ENCODE peak calls at places on chromosome 20, in eight cellular contexts. One of them, this sample, is unnamed.
A peak's percentile ranks its signal among the peaks of the same experiment; 100 is the strongest.

GRCh38 chr20:13283869-13284268 is 62.8 kb downstream of the ISM1 start:
- DNase-seq in astrocyte of the cerebellum: no peak
- DNase-seq in HCT116: no peak
- DNase-seq in hepatocyte: no peak
- DNase-seq in breast epithelium: no peak
- DNase-seq in kidney epithelial cell: no peak
- DNase-seq in neural progenitor cell: no peak
- DNase-seq in brain microvascular endothelial cell: no peak
- DNase-seq in this sample: no peak

GRCh38 chr20:18004389-18005031 is 35.7 kb downstream of the MGME1 start:
- DNase-seq in astrocyte of the cerebellum: no peak
- DNase-seq in HCT116: no peak
- DNase-seq in hepatocyte: no peak
- DNase-seq in breast epithelium: no peak
- DNase-seq in kidney epithelial cell: no peak
- DNase-seq in neural progenitor cell: no peak
- DNase-seq in brain microvascular endothelial cell: no peak
- DNase-seq in this sample: peak; percentile 14

GRCh38 chr20:10648651-10649050 is 25.1 kb downstream of the JAG1 start:
- DNase-seq in astrocyte of the cerebellum: peak; percentile 82
- DNase-seq in HCT116: no peak
- DNase-seq in hepatocyte: no peak
- DNase-seq in breast epithelium: no peak
- DNase-seq in kidney epithelial cell: peak; percentile 86
- DNase-seq in neural progenitor cell: no peak
- DNase-seq in brain microvascular endothelial cell: peak; percentile 92
- DNase-seq in this sample: peak; percentile 49

GRCh38 chr20:45355209-45355608 is 7.0 kb upstream of the SDC4 start:
- DNase-seq in astrocyte of the cerebellum: no peak
- DNase-seq in HCT116: no peak
- DNase-seq in hepatocyte: peak; percentile 66
- DNase-seq in breast epithelium: no peak
- DNase-seq in kidney epithelial cell: no peak
- DNase-seq in neural progenitor cell: no peak
- DNase-seq in brain microvascular endothelial cell: peak; percentile 64
- DNase-seq in this sample: peak; percentile 75

GRCh38 chr20:13142143-13142542 is 78.9 kb upstream of the ISM1 start:
- DNase-seq in astrocyte of the cerebellum: no peak
- DNase-seq in HCT116: no peak
- DNase-seq in hepatocyte: no peak
- DNase-seq in breast epithelium: no peak
- DNase-seq in kidney epithelial cell: no peak
- DNase-seq in neural progenitor cell: peak; percentile 45
- DNase-seq in brain microvascular endothelial cell: no peak
- DNase-seq in this sample: peak; percentile 65

GRCh38 chr20:37492096-37492625 is 28.9 kb upstream of the NNAT start:
- DNase-seq in astrocyte of the cerebellum: no peak
- DNase-seq in HCT116: no peak
- DNase-seq in hepatocyte: no peak
- DNase-seq in breast epithelium: no peak
- DNase-seq in kidney epithelial cell: no peak
- DNase-seq in neural progenitor cell: no peak
- DNase-seq in brain microvascular endothelial cell: no peak
- DNase-seq in this sample: no peak

GRCh38 chr20:18986895-18987580 is 173.5 kb downstream of the SCP2D1 start:
- DNase-seq in astrocyte of the cerebellum: no peak
- DNase-seq in HCT116: no peak
- DNase-seq in hepatocyte: no peak
- DNase-seq in breast epithelium: no peak
- DNase-seq in kidney epithelial cell: no peak
- DNase-seq in neural progenitor cell: no peak
- DNase-seq in brain microvascular endothelial cell: no peak
- DNase-seq in this sample: no peak

GRCh38 chr20:50583422-50584150 is 73.4 kb downstream of the PTPN1 start:
- DNase-seq in astrocyte of the cerebellum: no peak
- DNase-seq in HCT116: no peak
- DNase-seq in hepatocyte: no peak
- DNase-seq in breast epithelium: no peak
- DNase-seq in kidney epithelial cell: no peak
- DNase-seq in neural progenitor cell: no peak
- DNase-seq in brain microvascular endothelial cell: no peak
- DNase-seq in this sample: no peak

GRCh38 chr20:8774412-8774811 is 294.5 kb upstream of the PLCB4 start:
- DNase-seq in astrocyte of the cerebellum: no peak
- DNase-seq in HCT116: no peak
- DNase-seq in hepatocyte: no peak
- DNase-seq in breast epithelium: no peak
- DNase-seq in kidney epithelial cell: no peak
- DNase-seq in neural progenitor cell: no peak
- DNase-seq in brain microvascular endothelial cell: no peak
- DNase-seq in this sample: no peak

GRCh38 chr20:40835321-40835720 is 146.3 kb upstream of the MAFB start:
- DNase-seq in astrocyte of the cerebellum: no peak
- DNase-seq in HCT116: no peak
- DNase-seq in hepatocyte: no peak
- DNase-seq in breast epithelium: no peak
- DNase-seq in kidney epithelial cell: no peak
- DNase-seq in neural progenitor cell: no peak
- DNase-seq in brain microvascular endothelial cell: no peak
- DNase-seq in this sample: no peak

GRCh38 chr20:14093652-14094051 is 98.3 kb downstream of the MACROD2 start:
- DNase-seq in astrocyte of the cerebellum: no peak
- DNase-seq in HCT116: no peak
- DNase-seq in hepatocyte: peak; percentile 55
- DNase-seq in breast epithelium: no peak
- DNase-seq in kidney epithelial cell: no peak
- DNase-seq in neural progenitor cell: no peak
- DNase-seq in brain microvascular endothelial cell: no peak
- DNase-seq in this sample: no peak

GRCh38 chr20:25389858-25390537 is 637 bp downstream of the ABHD12 start:
- DNase-seq in astrocyte of the cerebellum: no peak
- DNase-seq in HCT116: no peak
- DNase-seq in hepatocyte: peak; percentile 63
- DNase-seq in breast epithelium: no peak
- DNase-seq in kidney epithelial cell: no peak
- DNase-seq in neural progenitor cell: peak; percentile 76
- DNase-seq in brain microvascular endothelial cell: no peak
- DNase-seq in this sample: peak; percentile 43

GRCh38 chr20:58682656-58683055 is 9.9 kb upstream of the NPEPL1 start:
- DNase-seq in astrocyte of the cerebellum: no peak
- DNase-seq in HCT116: no peak
- DNase-seq in hepatocyte: no peak
- DNase-seq in breast epithelium: no peak
- DNase-seq in kidney epithelial cell: peak; percentile 18
- DNase-seq in neural progenitor cell: no peak
- DNase-seq in brain microvascular endothelial cell: no peak
- DNase-seq in this sample: no peak

GRCh38 chr20:63025534-63026331 is 19.0 kb upstream of the BHLHE23 start:
- DNase-seq in astrocyte of the cerebellum: no peak
- DNase-seq in HCT116: no peak
- DNase-seq in hepatocyte: no peak
- DNase-seq in breast epithelium: no peak
- DNase-seq in kidney epithelial cell: no peak
- DNase-seq in neural progenitor cell: no peak
- DNase-seq in brain microvascular endothelial cell: peak; percentile 16
- DNase-seq in this sample: peak; percentile 58

GRCh38 chr20:6122111-6122872 is 538 bp downstream of the FERMT1 start:
- DNase-seq in astrocyte of the cerebellum: no peak
- DNase-seq in HCT116: no peak
- DNase-seq in hepatocyte: peak; percentile 51
- DNase-seq in breast epithelium: no peak
- DNase-seq in kidney epithelial cell: no peak
- DNase-seq in neural progenitor cell: peak; percentile 15
- DNase-seq in brain microvascular endothelial cell: peak; percentile 11
- DNase-seq in this sample: peak; percentile 46

GRCh38 chr20:36399969-36400545 is 93.9 kb downstream of the DLGAP4 start:
- DNase-seq in astrocyte of the cerebellum: no peak
- DNase-seq in HCT116: no peak
- DNase-seq in hepatocyte: no peak
- DNase-seq in breast epithelium: no peak
- DNase-seq in kidney epithelial cell: no peak
- DNase-seq in neural progenitor cell: no peak
- DNase-seq in brain microvascular endothelial cell: no peak
- DNase-seq in this sample: no peak

GRCh38 chr20:8116067-8116811 is 15.8 kb upstream of the PLCB1 start:
- DNase-seq in astrocyte of the cerebellum: no peak
- DNase-seq in HCT116: no peak
- DNase-seq in hepatocyte: no peak
- DNase-seq in breast epithelium: no peak
- DNase-seq in kidney epithelial cell: no peak
- DNase-seq in neural progenitor cell: no peak
- DNase-seq in brain microvascular endothelial cell: no peak
- DNase-seq in this sample: peak; percentile 87

DNA sequence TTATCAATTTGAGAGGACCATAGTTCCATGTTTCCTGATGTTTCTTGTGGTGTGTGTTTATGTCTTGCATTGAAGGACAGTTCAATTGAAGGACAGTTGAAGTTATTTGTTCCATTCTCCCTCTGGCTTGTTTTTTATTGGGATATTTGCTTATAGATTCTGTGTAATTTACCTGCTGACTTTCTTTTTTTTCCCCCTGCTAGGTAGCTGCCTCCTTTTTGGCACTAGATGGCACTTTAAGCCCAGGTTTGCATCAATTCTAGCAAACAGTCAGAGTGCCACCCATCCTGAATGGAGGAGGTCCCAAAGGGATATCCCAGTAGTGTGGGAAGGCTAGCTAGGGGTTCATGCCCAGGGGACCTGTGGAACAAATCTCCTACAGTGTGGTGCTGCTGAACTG is 78.1 kb downstream of the CFAP61 start:
- DNase-seq in astrocyte of the cerebellum: no peak
- DNase-seq in HCT116: peak; percentile 33
- DNase-seq in hepatocyte: no peak
- DNase-seq in breast epithelium: no peak
- DNase-seq in kidney epithelial cell: no peak
- DNase-seq in neural progenitor cell: peak; percentile 58
- DNase-seq in brain microvascular endothelial cell: peak; percentile 3
- DNase-seq in this sample: no peak
- TF ChIP-seq CTCF in astrocyte of the cerebellum: no peak
- TF ChIP-seq CTCF in HCT116: peak; percentile 35
- TF ChIP-seq CTCF in hepatocyte: peak; percentile 24
- TF ChIP-seq CTCF in breast epithelium: no peak
- TF ChIP-seq CTCF in kidney epithelial cell: peak; percentile 12
- TF ChIP-seq CTCF in neural progenitor cell: peak; percentile 69
- TF ChIP-seq CTCF in brain microvascular endothelial cell: peak; percentile 23
- TF ChIP-seq CTCF in this sample: peak; percentile 32

GRCh38 chr20:3811421-3812258 is 8.7 kb upstream of the AP5S1 start:
- DNase-seq in astrocyte of the cerebellum: peak; percentile 96
- DNase-seq in HCT116: peak; percentile 93
- DNase-seq in hepatocyte: peak; percentile 95
- DNase-seq in breast epithelium: peak; percentile 99
- DNase-seq in kidney epithelial cell: peak; percentile 74
- DNase-seq in neural progenitor cell: no peak
- DNase-seq in brain microvascular endothelial cell: peak; percentile 95
- DNase-seq in this sample: peak; percentile 100
- H3K4me3 ChIP-seq in astrocyte of the cerebellum: peak overlapping the region; percentile 19
- H3K4me3 ChIP-seq in HCT116: peak overlapping the region; percentile 27
- H3K4me3 ChIP-seq in hepatocyte: no peak overlapping the region
- H3K4me3 ChIP-seq in breast epithelium: peak overlapping the region; percentile 45
- H3K4me3 ChIP-seq in kidney epithelial cell: no peak overlapping the region
- H3K4me3 ChIP-seq in neural progenitor cell: no peak overlapping the region
- H3K4me3 ChIP-seq in brain microvascular endothelial cell: peak overlapping the region; percentile 40
- H3K4me3 ChIP-seq in this sample: peak overlapping the region; percentile 48

GRCh38 chr20:53972179-53972578 is 98.2 kb downstream of the BCAS1 start:
- DNase-seq in astrocyte of the cerebellum: no peak
- DNase-seq in HCT116: no peak
- DNase-seq in hepatocyte: no peak
- DNase-seq in breast epithelium: no peak
- DNase-seq in kidney epithelial cell: no peak
- DNase-seq in neural progenitor cell: no peak
- DNase-seq in brain microvascular endothelial cell: no peak
- DNase-seq in this sample: no peak

GRCh38 chr20:53967527-53967926 is 102.9 kb downstream of the BCAS1 start:
- DNase-seq in astrocyte of the cerebellum: no peak
- DNase-seq in HCT116: no peak
- DNase-seq in hepatocyte: no peak
- DNase-seq in breast epithelium: no peak
- DNase-seq in kidney epithelial cell: no peak
- DNase-seq in neural progenitor cell: no peak
- DNase-seq in brain microvascular endothelial cell: no peak
- DNase-seq in this sample: no peak

GRCh38 chr20:53974785-53975555 is 95.4 kb downstream of the BCAS1 start:
- DNase-seq in astrocyte of the cerebellum: no peak
- DNase-seq in HCT116: no peak
- DNase-seq in hepatocyte: no peak
- DNase-seq in breast epithelium: no peak
- DNase-seq in kidney epithelial cell: no peak
- DNase-seq in neural progenitor cell: no peak
- DNase-seq in brain microvascular endothelial cell: no peak
- DNase-seq in this sample: no peak

GRCh38 chr20:53966774-53967398 is 103.5 kb downstream of the BCAS1 start:
- DNase-seq in astrocyte of the cerebellum: no peak
- DNase-seq in HCT116: no peak
- DNase-seq in hepatocyte: no peak
- DNase-seq in breast epithelium: no peak
- DNase-seq in kidney epithelial cell: no peak
- DNase-seq in neural progenitor cell: no peak
- DNase-seq in brain microvascular endothelial cell: no peak
- DNase-seq in this sample: no peak

GRCh38 chr20:53971096-53971683 is 99.2 kb downstream of the BCAS1 start:
- DNase-seq in astrocyte of the cerebellum: no peak
- DNase-seq in HCT116: no peak
- DNase-seq in hepatocyte: no peak
- DNase-seq in breast epithelium: no peak
- DNase-seq in kidney epithelial cell: no peak
- DNase-seq in neural progenitor cell: no peak
- DNase-seq in brain microvascular endothelial cell: no peak
- DNase-seq in this sample: no peak
- TF ChIP-seq CTCF in astrocyte of the cerebellum: no peak
- TF ChIP-seq CTCF in HCT116: no peak
- TF ChIP-seq CTCF in hepatocyte: no peak
- TF ChIP-seq CTCF in breast epithelium: no peak
- TF ChIP-seq CTCF in kidney epithelial cell: no peak
- TF ChIP-seq CTCF in neural progenitor cell: no peak
- TF ChIP-seq CTCF in brain microvascular endothelial cell: no peak
- TF ChIP-seq CTCF in this sample: no peak

GRCh38 chr20:39069976-39070375 is 107.8 kb downstream of the DHX35 start:
- DNase-seq in astrocyte of the cerebellum: no peak
- DNase-seq in HCT116: no peak
- DNase-seq in hepatocyte: no peak
- DNase-seq in breast epithelium: no peak
- DNase-seq in kidney epithelial cell: no peak
- DNase-seq in neural progenitor cell: no peak
- DNase-seq in brain microvascular endothelial cell: no peak
- DNase-seq in this sample: peak; percentile 22

GRCh38 chr20:39072653-39073052 is 110.5 kb downstream of the DHX35 start:
- DNase-seq in astrocyte of the cerebellum: no peak
- DNase-seq in HCT116: no peak
- DNase-seq in hepatocyte: no peak
- DNase-seq in breast epithelium: no peak
- DNase-seq in kidney epithelial cell: no peak
- DNase-seq in neural progenitor cell: no peak
- DNase-seq in brain microvascular endothelial cell: no peak
- DNase-seq in this sample: no peak

GRCh38 chr20:39070484-39071231 is 108.5 kb downstream of the DHX35 start:
- DNase-seq in astrocyte of the cerebellum: peak; percentile 16
- DNase-seq in HCT116: peak; percentile 23
- DNase-seq in hepatocyte: no peak
- DNase-seq in breast epithelium: no peak
- DNase-seq in kidney epithelial cell: no peak
- DNase-seq in neural progenitor cell: no peak
- DNase-seq in brain microvascular endothelial cell: peak; percentile 49
- DNase-seq in this sample: peak; percentile 71

GRCh38 chr20:39075731-39076130 is 113.6 kb downstream of the DHX35 start:
- DNase-seq in astrocyte of the cerebellum: no peak
- DNase-seq in HCT116: no peak
- DNase-seq in hepatocyte: no peak
- DNase-seq in breast epithelium: no peak
- DNase-seq in kidney epithelial cell: no peak
- DNase-seq in neural progenitor cell: no peak
- DNase-seq in brain microvascular endothelial cell: no peak
- DNase-seq in this sample: no peak

GRCh38 chr20:39072132-39072531 is 110.0 kb downstream of the DHX35 start:
- DNase-seq in astrocyte of the cerebellum: no peak
- DNase-seq in HCT116: no peak
- DNase-seq in hepatocyte: no peak
- DNase-seq in breast epithelium: no peak
- DNase-seq in kidney epithelial cell: no peak
- DNase-seq in neural progenitor cell: no peak
- DNase-seq in brain microvascular endothelial cell: no peak
- DNase-seq in this sample: no peak
- H3K4me3 ChIP-seq in astrocyte of the cerebellum: no peak overlapping the region
- H3K4me3 ChIP-seq in HCT116: no peak overlapping the region
- H3K4me3 ChIP-seq in hepatocyte: no peak overlapping the region
- H3K4me3 ChIP-seq in breast epithelium: no peak overlapping the region
- H3K4me3 ChIP-seq in kidney epithelial cell: no peak overlapping the region
- H3K4me3 ChIP-seq in neural progenitor cell: no peak overlapping the region
- H3K4me3 ChIP-seq in brain microvascular endothelial cell: no peak overlapping the region
- H3K4me3 ChIP-seq in this sample: no peak overlapping the region

This sample was measured in foreskin fibroblast.